ENCODE peak calls at places on chromosomes 11 and 22, in seven cellular contexts. H is GM12892, C is K562, O is H1, F is HepG2, B is GM12878, K is SK-N-SH. S is an unnamed sample.

GRCh38 chr11:120972621-120973020 is 51.3 kb upstream of the TBCEL start:
- DNase-seq in O (no peak), C (no peak), H (no peak), B (no peak), F (no peak), K (no peak), S (no peak)

GRCh38 chr11:130876100-130876499 is 40.2 kb downstream of the SNX19 start:
- DNase-seq in C (no peak), O (no peak), F (no peak), H (no peak), B (no peak), K (no peak), S (no peak)

GRCh38 chr11:43987384-43988039 is 45.1 kb downstream of the C11orf96 start:
- DNase-seq in H (no peak), K (peak; percentile 88), C (no peak), F (no peak), B (no peak), O (no peak), S (no peak)

GRCh38 chr11:66006891-66007176 is 4.5 kb downstream of the BANF1 start:
- DNase-seq in C (no peak), B (no peak), K (peak; percentile 17), F (no peak), H (no peak), O (no peak), S (no peak)

GRCh38 chr11:32416301-32416700 is 19.0 kb downstream of the WT1 start:
- DNase-seq in K (no peak), O (no peak), B (no peak), C (no peak), H (no peak), F (no peak), S (no peak)

GRCh38 chr22:19848298-19849224 is 6.1 kb downstream of the GNB1L start:
- DNase-seq in O (no peak), B (no peak), F (no peak), C (no peak), H (no peak), K (no peak), S (no peak)

GRCh38 chr11:118841469-118842222 is 42.0 kb upstream of the CXCR5 start:
- DNase-seq in B (peak; percentile 64), C (no peak), O (no peak), K (no peak), F (peak; percentile 49), H (no peak), S (no peak)

GRCh38 chr11:106608677-106609076 is 409.6 kb downstream of the GUCY1A2 start:
- DNase-seq in C (no peak), K (no peak), B (no peak), F (no peak), H (no peak), O (no peak), S (no peak)

GRCh38 chr11:127485541-127485940 is 485.0 kb upstream of the KIRREL3 start:
- DNase-seq in H (no peak), B (no peak), O (no peak), K (no peak), C (no peak), F (no peak), S (no peak)
- TF ChIP-seq TAF1 in H (no peak), B (no peak), O (no peak), K (no peak), C (no peak), F (no peak), S (no peak)

DNA sequence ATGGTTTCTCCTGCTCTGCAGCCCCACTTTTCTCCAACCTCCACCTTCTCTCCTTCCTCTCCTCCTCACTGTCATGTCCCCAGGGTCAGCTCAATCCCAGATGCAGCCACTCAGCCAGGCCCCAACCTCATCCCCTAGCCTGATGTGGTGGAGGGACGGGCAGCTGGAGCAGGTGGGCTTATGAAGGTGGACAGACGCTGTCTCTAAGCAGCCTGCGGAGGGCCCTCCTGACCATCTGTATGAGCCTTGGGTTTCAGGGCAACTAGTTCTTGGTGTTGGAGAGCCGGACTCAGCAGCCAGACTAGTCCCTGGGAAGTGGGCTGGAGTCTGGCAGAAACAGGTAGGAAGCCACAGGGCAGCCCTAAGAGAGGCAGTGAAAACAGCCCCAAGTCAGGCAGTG is 18.1 kb downstream of the CRYBB2 start:
- DNase-seq in F (no peak), H (no peak), C (no peak), K (no peak), O (no peak), B (no peak), S (no peak)
- TF ChIP-seq TAF1 in F (no peak), H (no peak), C (no peak), K (no peak), O (no peak), B (no peak), S (no peak)

DNA sequence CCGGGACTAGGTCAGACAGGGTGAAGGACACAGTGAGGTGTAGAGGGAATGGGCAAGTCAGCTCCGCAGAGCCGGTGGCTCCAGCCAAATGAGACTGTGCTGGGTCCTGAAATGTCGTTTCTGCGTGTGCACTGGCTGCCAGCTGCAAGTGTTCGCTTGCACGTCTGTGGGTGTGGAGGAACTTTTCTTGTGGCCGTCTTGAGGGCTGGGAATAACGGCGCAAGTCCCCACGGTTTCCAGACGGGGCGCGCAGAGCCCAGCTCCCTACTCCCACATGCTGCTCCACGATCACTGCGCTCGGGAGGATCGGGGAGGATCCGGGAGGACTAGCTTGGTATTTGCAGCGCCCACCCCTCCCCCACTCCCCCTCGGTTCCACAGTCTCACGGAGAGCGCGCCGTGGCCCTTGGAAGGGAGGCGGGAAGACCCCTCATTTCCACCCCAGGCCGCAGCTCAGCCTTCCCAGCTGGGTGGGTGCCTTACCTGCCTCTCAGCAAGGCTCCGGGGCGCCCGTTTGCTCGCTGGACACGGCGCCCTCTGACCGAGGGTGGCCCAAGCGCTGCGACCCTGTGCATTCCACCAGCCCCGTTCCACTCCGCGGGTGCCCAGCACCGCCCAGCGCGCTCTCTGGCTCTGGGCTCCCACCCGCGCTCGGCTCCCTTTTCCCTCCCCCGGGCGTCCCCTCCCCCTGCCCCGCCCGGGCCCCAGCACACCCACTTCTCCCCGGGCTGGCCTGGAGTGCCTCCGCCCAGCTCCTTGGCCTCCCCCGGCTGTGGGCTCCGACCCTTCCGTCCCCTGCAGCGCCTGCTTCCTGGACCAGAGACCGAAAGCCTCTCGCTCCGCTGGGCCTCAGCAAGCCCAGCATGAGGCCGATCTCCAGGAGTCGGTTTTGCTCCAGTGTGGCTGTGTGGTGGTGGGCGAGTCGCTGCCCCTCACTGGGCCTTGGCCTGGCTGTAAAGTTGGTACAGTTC is at the start of gene KCNE3:
- DNase-seq in C (peak; percentile 64), O (no peak), K (no peak), H (no peak), F (no peak), B (no peak), S (no peak)
- TF ChIP-seq TAF1 in C (no peak), O (peak; percentile 1), K (no peak), H (no peak), F (no peak), B (no peak), S (no peak)

GRCh38 chr22:30305906-30306628 is 16.8 kb upstream of the CASTOR1 start:
- DNase-seq in C (peak; percentile 47), O (no peak), F (no peak), H (no peak), K (no peak), B (no peak), S (no peak)

GRCh38 chr22:30302810-30303138 is 13.5 kb upstream of the CASTOR1 start:
- DNase-seq in C (no peak), F (no peak), B (no peak), K (no peak), O (no peak), H (no peak), S (no peak)

GRCh38 chr22:30306629-30307016 is 17.3 kb upstream of the CASTOR1 start:
- DNase-seq in O (no peak), K (no peak), B (no peak), C (no peak), H (no peak), F (no peak), S (no peak)

GRCh38 chr22:30305519-30305905 is 16.2 kb upstream of the CASTOR1 start:
- DNase-seq in C (peak; percentile 47), O (no peak), F (no peak), B (peak; percentile 59), H (peak; percentile 59), K (no peak), S (peak; percentile 60)

GRCh38 chr22:30304495-30305244 is 15.4 kb upstream of the CASTOR1 start:
- DNase-seq in F (no peak), H (no peak), B (no peak), K (no peak), O (no peak), C (no peak), S (no peak)
- TF ChIP-seq TAF1 in F (no peak), H (no peak), B (no peak), K (no peak), O (no peak), C (no peak), S (no peak)

S was measured in GM12891.